ENCODE peak calls at places on chromosomes 13 and 19, in ten cellular contexts. X is mesothelial cell of epicardium, Z is lower leg skin, J is K562, B is B cell, T is natural killer cell, U is bronchial epithelial cell, N is mammary epithelial cell, D is epithelial cell of esophagus, K is kidney epithelial cell. M is an unnamed sample.

GRCh38 chr13:109818891-109819290 is 32.5 kb upstream of the IRS2 start:
- DNase-seq in X (no peak), Z (no peak), J (no peak), B (no peak), T (no peak), U (no peak), N (no peak), D (peak; percentile 48), K (no peak), M (no peak)

GRCh38 chr19:51161266-51161665 is 19.2 kb downstream of the SIGLEC7 start:
- DNase-seq in X (no peak), Z (peak; percentile 25), J (no peak), B (no peak), T (no peak), U (peak; percentile 55), N (peak; percentile 19), D (peak; percentile 18), K (no peak), M (no peak)

GRCh38 chr13:22964245-22964966 is 216.4 kb upstream of the SGCG start:
- DNase-seq in X (no peak), Z (peak; percentile 81), J (no peak), B (no peak), T (no peak), U (no peak), N (no peak), D (no peak), K (no peak), M (no peak)

GRCh38 chr19:39409886-39410619 is 2.4 kb upstream of the PLEKHG2 start:
- DNase-seq in X (no peak), Z (peak; percentile 95), J (peak; percentile 43), B (peak; percentile 87), T (no peak), U (peak; percentile 56), N (no peak), D (no peak), K (no peak), M (peak; percentile 82)

GRCh38 chr19:3450796-3451411 is 29.4 kb downstream of the SMIM24 start:
- DNase-seq in X (no peak), Z (peak; percentile 92), J (no peak), B (no peak), T (no peak), U (peak; percentile 95), N (peak; percentile 97), D (peak; percentile 93), K (peak; percentile 99), M (no peak)

GRCh38 chr19:5804516-5805464 is at the start of gene NRTN:
- DNase-seq in X (no peak), Z (peak; percentile 85), J (peak; percentile 85), B (no peak), T (no peak), U (no peak), N (no peak), D (no peak), K (no peak), M (peak; percentile 58)

GRCh38 chr13:42221321-42221720 is 50.6 kb upstream of the AKAP11 start:
- DNase-seq in X (no peak), Z (no peak), J (no peak), B (no peak), T (no peak), U (no peak), N (no peak), D (no peak), K (no peak), M (no peak)

GRCh38 chr19:35657904-35658700 is 8.2 kb upstream of the UPK1A start:
- DNase-seq in X (no peak), Z (no peak), J (no peak), B (no peak), T (no peak), U (no peak), N (no peak), D (peak; percentile 14), K (no peak), M (no peak)

GRCh38 chr13:105170438-105170837 is 1365.0 kb downstream of the EFNB2 start:
- DNase-seq in X (no peak), Z (no peak), J (no peak), B (no peak), T (no peak), U (no peak), N (no peak), D (no peak), K (peak; percentile 2), M (no peak)

GRCh38 chr19:35975608-35976214 is 19.3 kb upstream of the SDHAF1 start:
- DNase-seq in X (no peak), Z (no peak), J (peak; percentile 77), B (no peak), T (no peak), U (no peak), N (no peak), D (peak; percentile 36), K (no peak), M (peak; percentile 34)

GRCh38 chr13:31749929-31750328 is 10.6 kb downstream of the RXFP2 start:
- DNase-seq in X (no peak), Z (no peak), J (no peak), B (no peak), T (no peak), U (peak; percentile 36), N (peak; percentile 81), D (peak; percentile 66), K (peak; percentile 21), M (no peak)

GRCh38 chr19:17263712-17264640 is 569 bp downstream of the USHBP1 start:
- DNase-seq in X (no peak), Z (no peak), J (no peak), B (no peak), T (no peak), U (no peak), N (no peak), D (no peak), K (no peak), M (no peak)
- TF ChIP-seq CTCF in X (no peak), Z (no peak), J (no peak), B (no peak), T (no peak), U (no peak), N (no peak), D (no peak), K (no peak), M (no peak)

GRCh38 chr13:27338816-27339215 is 68.2 kb downstream of the RASL11A start:
- DNase-seq in X (no peak), Z (no peak), J (peak; percentile 24), B (no peak), T (no peak), U (no peak), N (no peak), D (no peak), K (no peak), M (peak; percentile 37)
- TF ChIP-seq CTCF in X (no peak), Z (no peak), J (peak; percentile 55), B (no peak), T (no peak), U (no peak), N (peak; percentile 15), D (no peak), K (peak; percentile 28), M (no peak)

GRCh38 chr19:48190288-48191284 is 20.1 kb downstream of the ZSWIM9 start:
- DNase-seq in X (peak; percentile 38), Z (peak; percentile 77), J (peak; percentile 94), B (peak; percentile 58), T (peak; percentile 34), U (peak; percentile 87), N (peak; percentile 99), D (peak; percentile 97), K (peak; percentile 56), M (peak; percentile 83)
- TF ChIP-seq CTCF in X (peak; percentile 47), Z (no peak), J (peak; percentile 50), B (peak; percentile 34), T (no peak), U (peak; percentile 43), N (no peak), D (peak; percentile 71), K (peak; percentile 29), M (peak; percentile 28)

DNA sequence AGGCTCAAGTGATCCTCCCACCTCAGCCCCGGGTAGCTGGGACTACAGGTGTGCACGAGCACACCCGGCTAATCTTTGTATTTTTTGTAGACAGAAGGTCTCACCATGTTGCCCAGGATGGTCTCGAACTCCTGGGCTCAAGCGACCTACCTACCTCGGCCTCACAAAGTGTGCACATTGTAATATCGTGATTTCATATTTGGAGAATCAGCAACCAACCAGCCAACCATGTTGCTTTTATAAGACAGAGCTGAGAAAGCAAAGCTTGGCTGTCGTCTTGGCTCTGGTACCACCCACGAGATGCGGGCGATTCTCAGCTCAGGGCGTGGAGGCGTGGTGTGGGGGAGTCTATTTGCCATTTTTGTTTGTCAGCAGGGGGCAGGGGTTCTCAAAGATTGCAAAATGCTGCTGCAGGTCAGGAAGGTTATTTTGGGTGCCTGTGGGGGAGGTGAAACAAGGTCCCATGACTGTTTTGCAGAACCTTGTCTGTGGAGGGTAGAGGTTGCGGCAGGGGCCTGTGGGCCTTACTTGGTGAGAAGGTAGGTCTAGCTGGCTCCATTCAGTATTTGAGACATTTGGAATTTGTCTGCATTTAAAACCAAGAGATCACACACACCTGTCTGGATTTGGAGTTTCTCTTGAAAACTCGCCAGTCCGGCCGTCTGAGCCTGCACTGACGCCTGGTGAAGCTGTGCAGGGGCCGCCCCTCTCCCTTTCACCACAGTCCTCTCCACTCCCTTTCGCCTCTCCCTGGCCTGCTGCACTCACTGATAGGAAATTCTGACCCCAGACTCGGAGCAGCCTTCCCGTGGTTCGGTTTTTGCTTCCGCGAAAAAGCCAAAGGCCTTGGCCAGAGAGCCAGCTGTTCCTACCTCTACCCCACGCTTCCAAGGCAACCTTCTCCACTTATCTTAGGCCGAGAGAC is 15.4 kb downstream of the TNFAIP8L1 start:
- DNase-seq in X (no peak), Z (no peak), J (peak; percentile 50), B (no peak), T (no peak), U (no peak), N (no peak), D (no peak), K (no peak), M (no peak)
- TF ChIP-seq CTCF in X (no peak), Z (no peak), J (peak; percentile 10), B (no peak), T (no peak), U (no peak), N (no peak), D (no peak), K (no peak), M (no peak)

DNA sequence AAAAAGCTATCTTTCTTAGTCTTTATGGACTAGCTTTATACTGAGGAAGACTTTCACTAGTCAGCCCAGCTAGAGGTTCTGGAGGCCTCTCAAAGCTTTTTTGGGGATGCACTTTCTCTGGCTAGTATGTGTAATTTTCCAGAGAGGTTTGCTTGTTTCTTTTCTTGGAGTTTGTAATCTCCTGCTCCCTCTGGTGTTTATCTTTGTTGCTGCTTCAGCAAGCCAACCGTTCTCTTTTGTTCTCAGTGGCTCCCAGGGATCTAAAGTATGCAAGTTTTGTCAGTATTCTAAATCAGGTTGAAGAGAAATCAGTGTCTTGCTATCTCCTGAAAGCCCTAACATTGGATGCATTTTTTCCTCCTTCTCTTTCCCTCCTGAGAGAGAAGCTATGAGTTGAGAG is 121.1 kb upstream of the MYO16 start:
- DNase-seq in X (no peak), Z (no peak), J (no peak), B (no peak), T (no peak), U (peak; percentile 38), N (no peak), D (peak; percentile 59), K (no peak), M (no peak)
- TF ChIP-seq CTCF in X (no peak), Z (no peak), J (peak; percentile 22), B (no peak), T (no peak), U (peak; percentile 50), N (peak; percentile 81), D (peak; percentile 72), K (peak; percentile 61), M (no peak)

M was measured in activated CD8-positive, alpha-beta T cell treated with anti-CD3 and anti-CD28 coated beads for 36 hours.